ENCODE peak calls at places on chromosomes 1 and 21, in ten cellular contexts. Y is lower lobe of right lung, V is neural progenitor cell, A is cardiac muscle cell, J is astrocyte of the spinal cord, M is left ventricle myocardium inferior, K is DND-41, O is Panc1, D is kidney, T is A549. U is an unnamed sample.

GRCh38 chr1:12143631-12144155 is 23.1 kb upstream of the TNFRSF1B start:
- DNase-seq in Y (peak; percentile 87), V (no peak), A (no peak), J (peak; percentile 87), M (peak; percentile 79), K (no peak), O (no peak), D (peak; percentile 91), T (no peak), U (peak; percentile 93)

GRCh38 chr1:178126790-178127189 is 32.9 kb downstream of the RASAL2 start:
- DNase-seq in Y (no peak), V (no peak), A (no peak), J (peak; percentile 91), M (no peak), K (no peak), O (peak; percentile 96), D (no peak), T (peak; percentile 19), U (no peak)

GRCh38 chr1:6513296-6513928 is 21.9 kb upstream of the PLEKHG5 start:
- DNase-seq in Y (no peak), V (no peak), A (no peak), J (peak; percentile 39), M (no peak), K (no peak), O (no peak), D (peak; percentile 56), T (no peak), U (no peak)

GRCh38 chr1:234975122-234975940 is 153.3 kb downstream of the TOMM20 start:
- DNase-seq in Y (no peak), V (no peak), A (no peak), J (peak; percentile 96), M (no peak), K (no peak), O (no peak), D (no peak), T (peak; percentile 82), U (no peak)

GRCh38 chr1:218156602-218157001 is 128.5 kb upstream of the RRP15 start:
- DNase-seq in Y (peak; percentile 45), V (peak; percentile 74), A (peak; percentile 57), J (no peak), M (peak; percentile 21), K (no peak), O (no peak), D (peak; percentile 43), T (no peak), U (no peak)

GRCh38 chr1:100959502-100960060 is 63.7 kb downstream of the SLC30A7 start:
- DNase-seq in Y (no peak), V (no peak), A (no peak), J (no peak), M (no peak), K (no peak), O (no peak), D (no peak), T (no peak), U (no peak)

GRCh38 chr1:224273651-224274050 is 56.3 kb downstream of the NVL start:
- DNase-seq in Y (no peak), V (no peak), A (no peak), J (peak; percentile 61), M (no peak), K (no peak), O (no peak), D (no peak), T (no peak), U (no peak)

GRCh38 chr1:150362721-150363425 is 1.1 kb upstream of the RPRD2 start:
- DNase-seq in Y (no peak), V (no peak), A (no peak), J (no peak), M (no peak), K (no peak), O (no peak), D (no peak), T (no peak), U (no peak)

GRCh38 chr1:214445846-214446614 is 105.4 kb downstream of the PTPN14 start:
- DNase-seq in Y (no peak), V (no peak), A (no peak), J (peak; percentile 98), M (no peak), K (no peak), O (no peak), D (no peak), T (no peak), U (no peak)

GRCh38 chr1:8004803-8005573 is 21.1 kb downstream of the ERRFI1 start:
- DNase-seq in Y (peak; percentile 76), V (no peak), A (peak; percentile 52), J (peak; percentile 94), M (peak; percentile 89), K (no peak), O (no peak), D (peak; percentile 94), T (peak; percentile 66), U (peak; percentile 96)
- H3K4me3 ChIP-seq in Y (peak overlapping the region; percentile 17), V (no peak overlapping the region), A (no peak overlapping the region), J (no peak overlapping the region), M (peak overlapping the region; percentile 37), K (no peak overlapping the region), O (peak overlapping the region; percentile 31), D (no peak overlapping the region), T (peak overlapping the region; percentile 15), U (no peak overlapping the region)

DNA sequence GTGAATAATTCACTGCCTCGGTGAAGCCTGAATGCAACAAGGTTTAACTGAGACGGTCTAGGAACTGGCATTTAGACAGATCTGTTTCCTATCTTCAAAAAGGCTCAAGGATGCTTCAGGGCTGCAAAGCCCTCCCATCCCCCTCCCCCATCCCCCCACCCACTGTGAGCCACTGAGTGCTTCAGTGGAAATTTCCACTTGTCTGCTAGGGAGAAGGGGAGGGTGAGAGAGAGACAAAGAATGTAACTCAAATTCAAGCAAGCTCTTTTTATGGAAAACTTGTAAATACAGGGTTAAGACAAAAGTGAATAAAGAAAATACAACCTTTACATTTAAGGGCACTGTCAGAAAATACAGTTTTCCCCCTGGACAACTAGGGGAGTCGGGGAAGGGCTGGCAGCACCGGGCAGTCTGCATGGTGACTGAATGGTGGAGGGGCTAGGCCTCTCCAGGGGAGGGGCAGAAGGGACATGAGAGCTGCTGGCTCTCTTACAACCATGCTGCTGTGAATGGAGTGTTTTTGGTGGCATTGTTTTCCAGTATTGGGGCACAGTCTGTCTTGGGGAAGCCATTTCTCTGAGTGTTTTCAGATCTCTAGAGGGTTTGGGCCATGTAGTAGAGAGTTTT is 56.7 kb downstream of the MRPS6 start:
- DNase-seq in Y (no peak), V (peak; percentile 65), A (peak; percentile 57), J (no peak), M (no peak), K (peak; percentile 45), O (no peak), D (no peak), T (no peak), U (no peak)
- H3K4me3 ChIP-seq in Y (no peak overlapping the region), V (peak overlapping the region; percentile 28), A (no peak overlapping the region), J (no peak overlapping the region), M (peak overlapping the region; percentile 52), K (no peak overlapping the region), O (no peak overlapping the region), D (no peak overlapping the region), T (no peak overlapping the region), U (peak overlapping the region; percentile 20)

GRCh38 chr1:156439036-156439435 is 61.5 kb downstream of the MEF2D start:
- DNase-seq in Y (no peak), V (no peak), A (no peak), J (no peak), M (no peak), K (no peak), O (no peak), D (no peak), T (no peak), U (no peak)

GRCh38 chr1:156438278-156438987 is 62.1 kb downstream of the MEF2D start:
- DNase-seq in Y (no peak), V (no peak), A (no peak), J (no peak), M (no peak), K (no peak), O (no peak), D (no peak), T (no peak), U (no peak)

GRCh38 chr1:156437465-156437864 is 63.1 kb downstream of the MEF2D start:
- DNase-seq in Y (no peak), V (no peak), A (no peak), J (no peak), M (no peak), K (no peak), O (no peak), D (no peak), T (no peak), U (no peak)

GRCh38 chr1:156439771-156440183 is 60.8 kb downstream of the MEF2D start:
- DNase-seq in Y (no peak), V (peak; percentile 96), A (no peak), J (no peak), M (no peak), K (no peak), O (no peak), D (no peak), T (no peak), U (no peak)

DNA sequence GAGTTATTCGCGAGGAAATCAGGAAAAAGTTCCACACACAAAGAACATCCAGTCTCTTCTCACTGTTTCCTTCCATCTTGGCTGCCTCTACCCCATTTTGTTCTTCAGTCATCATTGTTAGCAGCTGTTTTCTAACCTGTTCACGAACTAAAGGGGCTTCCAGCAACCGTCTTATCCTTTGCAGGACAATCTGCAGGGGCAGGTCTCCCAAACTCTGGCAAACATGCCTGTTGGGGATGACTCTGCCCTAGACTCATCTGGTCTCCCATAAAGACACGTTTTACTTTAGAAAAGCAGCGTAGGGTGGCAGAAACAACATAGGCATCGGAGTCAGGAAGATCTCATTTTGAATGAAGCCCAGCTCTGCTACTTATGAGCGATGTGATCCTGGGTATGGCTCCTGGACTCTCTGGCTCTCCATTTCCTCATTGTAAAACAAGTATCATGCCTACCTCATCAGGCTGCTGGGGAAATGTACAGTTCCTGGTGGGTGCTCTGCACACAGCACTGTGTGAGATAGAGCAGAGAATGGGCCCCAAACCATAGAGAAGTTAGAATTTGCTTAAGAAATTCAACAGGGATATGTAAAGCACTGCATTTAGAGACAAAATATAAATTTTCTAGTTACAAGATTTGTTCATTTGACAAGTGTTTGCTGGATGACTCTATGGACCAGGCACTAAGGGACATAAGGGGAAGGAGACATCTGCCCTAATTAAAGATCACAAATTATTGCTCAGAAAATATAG is 59.7 kb downstream of the MEF2D start:
- DNase-seq in Y (no peak), V (no peak), A (no peak), J (no peak), M (no peak), K (no peak), O (no peak), D (no peak), T (no peak), U (no peak)
- H3K4me3 ChIP-seq in Y (no peak overlapping the region), V (no peak overlapping the region), A (no peak overlapping the region), J (no peak overlapping the region), M (no peak overlapping the region), K (no peak overlapping the region), O (no peak overlapping the region), D (no peak overlapping the region), T (no peak overlapping the region), U (no peak overlapping the region)

DNA sequence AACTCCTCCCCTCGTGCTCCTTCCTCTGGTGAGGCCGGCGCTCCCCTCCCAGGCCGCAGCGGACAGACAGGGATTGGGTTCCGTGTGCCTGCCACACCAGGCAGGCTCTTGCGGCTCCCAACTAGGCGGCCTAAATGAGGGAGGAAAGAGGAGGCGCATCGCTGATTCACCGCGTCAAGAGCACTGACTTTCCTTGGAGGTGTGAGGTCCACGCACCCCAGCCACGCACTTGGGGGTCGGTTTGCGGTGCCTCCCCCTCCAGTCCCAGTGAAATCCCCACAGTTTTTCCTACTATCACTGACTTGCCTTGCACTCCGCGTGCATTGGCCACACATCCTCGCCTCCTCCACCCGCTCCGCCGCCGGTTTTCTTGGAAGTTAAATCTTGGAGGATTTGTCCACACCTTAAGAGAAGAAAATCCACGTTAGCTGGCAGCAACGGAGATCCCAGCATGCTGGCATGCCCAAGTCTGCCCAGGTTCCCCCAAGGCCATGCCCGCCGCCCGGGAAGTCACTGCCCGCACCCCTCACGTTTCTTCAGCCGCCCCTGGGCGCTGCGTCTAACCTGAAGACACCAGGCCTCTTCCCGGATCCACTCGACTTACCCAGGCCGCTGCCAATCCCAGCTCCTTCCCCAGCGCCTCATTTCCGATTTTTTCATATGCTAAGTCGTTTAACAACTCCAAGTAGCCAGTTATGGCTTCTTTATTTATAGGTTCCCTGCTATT is 1.1 kb upstream of the FOXD3 start:
- DNase-seq in Y (no peak), V (peak; percentile 60), A (no peak), J (no peak), M (no peak), K (no peak), O (no peak), D (no peak), T (no peak), U (no peak)
- H3K4me3 ChIP-seq in Y (peak overlapping the region; percentile 59), V (no peak overlapping the region), A (no peak overlapping the region), J (no peak overlapping the region), M (peak overlapping the region; percentile 65), K (no peak overlapping the region), O (no peak overlapping the region), D (no peak overlapping the region), T (no peak overlapping the region), U (no peak overlapping the region)

U was measured in tibial artery.